ENCODE peak calls at places on chromosomes 1 and 21, in four cellular contexts. U is MG63, C is GM12892, I is NCI-H2171 treated with DMSO at 0.1 percent for 48 hours. P is an unnamed sample.

GRCh38 chr1:207944571-207944970 is 33.6 kb upstream of the CD34 start:
- DNase-seq in U (no peak), I (no peak), C (no peak), P (no peak)

GRCh38 chr1:217009376-217009775 is 286.1 kb upstream of the ESRRG start:
- DNase-seq in I (no peak), C (no peak), U (no peak), P (no peak)

GRCh38 chr1:162927421-162927820 is 66.4 kb upstream of the CCDC190 start:
- DNase-seq in I (no peak), U (no peak), C (no peak), P (no peak)

GRCh38 chr1:83998599-83999315 is at the start of gene TTLL7:
- DNase-seq in U (peak), I (peak), C (peak), P (peak)

GRCh38 chr1:93275634-93276295 is 69.9 kb upstream of the DR1 start:
- DNase-seq in I (no peak), C (no peak), U (no peak), P (no peak)

GRCh38 chr1:213286235-213286634 is 235.2 kb downstream of the RPS6KC1 start:
- DNase-seq in U (no peak), I (no peak), C (no peak), P (no peak)

GRCh38 chr1:47184090-47184735 is 5.6 kb downstream of the PDZK1IP1 start:
- DNase-seq in I (no peak), U (no peak), C (no peak), P (no peak)

GRCh38 chr1:233281711-233282581 is 13.6 kb downstream of the PCNX2 start:
- DNase-seq in C (peak), U (no peak), I (no peak), P (no peak)

GRCh38 chr1:25616932-25617625 is 488 bp downstream of the MAN1C1 start:
- DNase-seq in I (no peak), U (no peak), C (no peak), P (no peak)

GRCh38 chr1:5770981-5771765 is 221.1 kb downstream of the NPHP4 start:
- DNase-seq in C (no peak), U (peak), I (peak), P (peak)

GRCh38 chr21:23438081-23438480 is 2169.2 kb downstream of the MRPL39 start:
- DNase-seq in I (no peak), U (no peak), C (no peak), P (no peak)

GRCh38 chr1:215055281-215055935 is 27.1 kb upstream of the KCNK2 start:
- DNase-seq in C (no peak), I (no peak), U (no peak), P (no peak)

GRCh38 chr1:36239941-36240637 is 15.8 kb downstream of the THRAP3 start:
- DNase-seq in I (no peak), C (no peak), U (no peak), P (no peak)

GRCh38 chr1:244970236-244970652 is 105.9 kb upstream of the HNRNPU start:
- DNase-seq in U (peak), C (no peak), I (peak), P (no peak)

GRCh38 chr1:4801192-4801924 is 146.9 kb downstream of the AJAP1 start:
- DNase-seq in I (no peak), U (peak), C (no peak), P (no peak)

GRCh38 chr1:243731301-243731891 is 118.6 kb downstream of the AKT3 start:
- DNase-seq in C (no peak), U (peak), I (no peak), P (no peak)

GRCh38 chr1:85447000-85447943 is 17.7 kb downstream of the DDAH1 start:
- DNase-seq in C (no peak), U (no peak), I (peak), P (no peak)

GRCh38 chr1:88662723-88663122 is 21.4 kb upstream of the PKN2 start:
- DNase-seq in U (no peak), I (no peak), C (no peak), P (no peak)

GRCh38 chr1:22327411-22327810 is 124.2 kb upstream of the ZBTB40 start:
- DNase-seq in I (no peak), U (no peak), C (no peak), P (no peak)

GRCh38 chr1:155981266-155982088 is 3.1 kb upstream of the ARHGEF2 start:
- DNase-seq in U (peak), C (no peak), I (no peak), P (no peak)

GRCh38 chr1:247419326-247419725 is 3.4 kb downstream of the NLRP3 start:
- DNase-seq in I (no peak), C (no peak), U (no peak), P (no peak)

GRCh38 chr1:107515702-107516101 is 374.9 kb downstream of the NTNG1 start:
- DNase-seq in C (no peak), I (no peak), U (no peak), P (no peak)

GRCh38 chr1:115592264-115592663 is 49.5 kb upstream of the VANGL1 start:
- DNase-seq in C (no peak), I (no peak), U (no peak), P (no peak)

GRCh38 chr21:14078746-14079375 is 131.9 kb downstream of the LIPI start:
- DNase-seq in U (no peak), I (no peak), C (no peak), P (peak)

GRCh38 chr21:20647603-20648002 is 350.6 kb upstream of the NCAM2 start:
- DNase-seq in I (no peak), U (no peak), C (no peak), P (no peak)

GRCh38 chr1:207863893-207864535 is 46.9 kb downstream of the CD34 start:
- DNase-seq in C (peak), U (no peak), I (no peak), P (no peak)

GRCh38 chr1:210437111-210437510 is 108.4 kb downstream of the HHAT start:
- DNase-seq in I (peak), C (no peak), U (no peak), P (no peak)

GRCh38 chr1:233790662-233791371 is 113.7 kb upstream of the SLC35F3 start:
- DNase-seq in U (peak), C (peak), I (peak), P (no peak)

GRCh38 chr1:18357831-18358230 is 122.9 kb upstream of the KLHDC7A start:
- DNase-seq in C (no peak), U (no peak), I (no peak), P (no peak)

GRCh38 chr1:226980122-226980551 is 40.0 kb downstream of the COQ8A start:
- DNase-seq in C (no peak), I (no peak), U (no peak), P (no peak)

GRCh38 chr1:89603651-89604413 is 29.1 kb upstream of the LRRC8C start:
- DNase-seq in U (no peak), C (no peak), I (no peak), P (no peak)

GRCh38 chr1:22295396-22295795 is 152.5 kb upstream of the WNT4 start:
- DNase-seq in C (no peak), U (no peak), I (no peak), P (no peak)